ENCODE peak calls at places on chromosomes 11 and 22, in seven cellular contexts. U is WERI-Rb-1, W is fibroblast of pulmonary artery, C is progenitor cell of endocrine pancreas, R is brain microvascular endothelial cell, H is PC-9, I is heart left ventricle. Z is an unnamed sample.
A peak's percentile ranks its signal among the peaks of the same experiment; 100 is the strongest.

GRCh38 chr11:47131136-47131535 is 45.5 kb downstream of the ARFGAP2 start:
- DNase-seq in R (no peak), U (no peak), C (no peak), W (no peak), I (no peak), H (no peak), Z (no peak)

GRCh38 chr22:29003975-29004646 is 57.5 kb downstream of the C22orf31 start:
- DNase-seq in C (no peak), I (no peak), W (no peak), U (peak; percentile 26), H (no peak), R (no peak), Z (no peak)

GRCh38 chr11:87662287-87662686 is 513.0 kb downstream of the RAB38 start:
- DNase-seq in H (no peak), U (no peak), W (no peak), R (no peak), C (no peak), I (no peak), Z (no peak)

GRCh38 chr22:38348751-38349496 is 31.7 kb upstream of the CSNK1E start:
- DNase-seq in H (no peak), I (no peak), W (no peak), C (no peak), U (peak; percentile 32), R (no peak), Z (no peak)

GRCh38 chr11:17277024-17277584 is 565 bp downstream of the NUCB2 start:
- DNase-seq in I (no peak), C (no peak), U (no peak), R (peak; percentile 17), W (peak; percentile 50), H (peak; percentile 56), Z (no peak)

GRCh38 chr11:15258433-15259350 is 144.0 kb downstream of the INSC start:
- DNase-seq in I (no peak), W (peak; percentile 23), R (peak; percentile 23), C (no peak), H (peak; percentile 46), U (peak; percentile 34), Z (no peak)

GRCh38 chr22:16959345-16959930 is 48.6 kb downstream of the GAB4 start:
- DNase-seq in R (no peak), H (no peak), U (no peak), I (no peak), W (no peak), C (no peak), Z (no peak)

GRCh38 chr22:32565002-32565339 is 90.4 kb downstream of the FBXO7 start:
- DNase-seq in I (no peak), R (no peak), U (no peak), C (no peak), W (no peak), H (no peak), Z (no peak)

GRCh38 chr11:7909585-7910325 is 21.3 kb downstream of the OR10A6 start:
- DNase-seq in I (no peak), W (no peak), H (peak; percentile 60), C (no peak), R (no peak), U (no peak), Z (no peak)

GRCh38 chr22:38944653-38945052 is 12.8 kb upstream of the APOBEC3A start:
- DNase-seq in I (no peak), R (no peak), U (no peak), H (no peak), C (no peak), W (no peak), Z (no peak)

GRCh38 chr11:31817054-31817620 is 6.0 kb upstream of the PAX6 start:
- DNase-seq in C (no peak), H (no peak), U (no peak), I (no peak), R (no peak), W (no peak), Z (no peak)

GRCh38 chr11:117839234-117839882 is 14.8 kb upstream of the FXYD2 start:
- DNase-seq in W (no peak), C (no peak), H (no peak), R (no peak), U (no peak), I (peak; percentile 7), Z (no peak)

GRCh38 chr11:16789061-16789415 is 50.6 kb downstream of the C11orf58 start:
- DNase-seq in W (no peak), C (no peak), R (no peak), H (no peak), U (no peak), I (no peak), Z (no peak)

GRCh38 chr11:65917434-65918210 is 1.2 kb downstream of the C11orf68 start:
- DNase-seq in C (no peak), H (no peak), W (no peak), U (no peak), R (no peak), I (no peak), Z (no peak)

GRCh38 chr22:30902496-30903357 is 65.8 kb downstream of the MORC2 start:
- DNase-seq in C (no peak), U (no peak), W (peak; percentile 20), H (no peak), R (no peak), I (no peak), Z (no peak)

GRCh38 chr11:9260182-9261146 is 4.7 kb downstream of the DENND5A start:
- DNase-seq in C (no peak), H (no peak), U (no peak), I (no peak), W (no peak), R (no peak), Z (no peak)

GRCh38 chr11:3827434-3828186 is 13.1 kb downstream of the RHOG start:
- DNase-seq in H (no peak), I (peak; percentile 20), C (no peak), R (no peak), W (no peak), U (no peak), Z (no peak)

GRCh38 chr22:47851586-47851985 is 1089.1 kb downstream of the TBC1D22A start:
- DNase-seq in I (no peak), U (no peak), R (no peak), W (no peak), H (no peak), C (no peak), Z (no peak)

GRCh38 chr22:47854226-47854625 is 1091.8 kb downstream of the TBC1D22A start:
- DNase-seq in C (no peak), U (no peak), R (no peak), I (no peak), H (no peak), W (no peak), Z (no peak)

GRCh38 chr22:47858773-47859306 is 1096.4 kb downstream of the TBC1D22A start:
- DNase-seq in H (no peak), C (no peak), U (no peak), W (no peak), I (no peak), R (no peak), Z (no peak)

GRCh38 chr22:47850644-47851151 is 1088.2 kb downstream of the TBC1D22A start:
- DNase-seq in H (no peak), R (no peak), U (peak; percentile 87), C (no peak), W (no peak), I (no peak), Z (no peak)

DNA sequence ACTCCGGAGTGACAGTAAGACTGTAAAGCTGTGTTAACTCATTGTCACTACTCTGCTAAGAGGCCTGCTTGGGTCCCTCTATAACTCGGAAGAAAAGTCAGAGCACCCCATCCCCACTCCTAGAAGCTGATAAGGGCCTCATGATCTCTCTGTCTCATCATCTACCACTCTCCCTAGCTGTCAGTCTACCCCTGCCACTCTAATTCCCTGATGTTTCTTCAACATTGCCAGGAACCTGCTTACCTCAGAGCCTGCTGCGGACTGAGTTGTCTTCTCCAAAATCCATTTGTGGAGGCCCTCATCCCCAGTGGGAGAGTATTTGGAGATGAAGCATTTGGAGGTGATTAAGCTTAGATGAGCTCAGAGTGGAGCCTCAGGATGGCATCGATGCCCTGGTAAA is 1092.2 kb downstream of the TBC1D22A start:
- DNase-seq in R (no peak), C (no peak), H (no peak), W (no peak), U (no peak), I (no peak), Z (no peak)
- TF ChIP-seq CTCF in R (no peak), C (no peak), H (no peak), W (no peak), U (no peak), I (no peak), Z (no peak)

DNA sequence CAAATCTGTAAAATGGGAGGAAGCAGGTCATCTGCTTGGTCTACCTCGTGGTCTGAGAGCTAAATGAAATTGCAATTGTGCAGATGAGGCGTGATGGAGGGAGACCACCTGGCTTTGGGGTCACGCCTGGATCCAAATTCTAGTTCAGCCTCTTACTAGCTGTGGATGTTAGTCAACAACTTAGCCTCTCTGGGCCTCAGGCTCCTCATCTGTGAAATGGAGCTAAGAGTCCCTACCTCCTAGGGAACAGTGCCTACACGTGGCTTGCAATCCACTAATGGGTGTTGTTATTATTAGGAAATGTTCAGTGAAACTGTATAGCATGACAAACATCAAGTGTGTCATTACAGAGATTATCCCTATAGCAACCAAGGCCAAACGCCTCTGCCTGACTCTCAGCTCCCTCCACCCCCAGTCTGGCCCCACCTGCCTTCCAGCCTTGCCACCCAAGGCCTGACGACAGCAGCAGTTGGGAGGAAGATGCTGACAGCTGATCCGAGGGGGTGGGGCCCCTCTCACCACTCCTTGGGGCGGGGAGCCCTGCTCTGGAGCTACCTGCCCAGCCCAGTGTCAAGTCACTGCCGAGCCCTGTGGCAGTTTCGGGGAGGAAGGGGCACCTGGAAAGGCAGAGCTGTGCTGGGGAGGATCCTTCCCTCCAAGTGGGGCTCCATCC is 1.7 kb upstream of the RHOD start:
- DNase-seq in W (peak; percentile 86), R (peak; percentile 93), U (peak; percentile 91), C (no peak), I (peak; percentile 84), H (peak; percentile 99), Z (no peak)
- TF ChIP-seq CTCF in W (no peak), R (no peak), U (no peak), C (no peak), I (no peak), H (no peak), Z (no peak)

DNA sequence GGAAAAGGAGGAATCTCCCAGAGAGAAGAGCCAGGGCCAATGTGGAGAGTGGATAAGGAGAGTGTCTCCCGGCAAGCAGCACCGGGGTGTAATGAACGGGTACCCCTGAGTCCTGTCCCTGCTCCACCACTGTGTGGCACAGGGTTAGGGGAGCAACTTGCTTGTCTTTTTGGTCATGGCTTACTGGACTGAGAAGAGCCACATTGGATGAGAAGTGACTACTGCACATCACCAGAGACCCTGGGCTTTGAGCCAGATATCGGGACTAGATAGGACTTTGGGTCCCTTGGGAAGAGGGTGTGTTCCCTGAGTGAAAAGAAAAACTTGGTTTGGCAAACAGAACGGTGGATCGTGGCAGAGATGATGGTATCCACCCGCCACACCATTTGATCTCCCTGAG is 24.6 kb downstream of the SDHAF2 start:
- DNase-seq in H (no peak), W (no peak), I (peak; percentile 55), C (no peak), R (no peak), U (no peak), Z (no peak)
- TF ChIP-seq CTCF in H (no peak), W (no peak), I (no peak), C (no peak), R (no peak), U (no peak), Z (no peak)

DNA sequence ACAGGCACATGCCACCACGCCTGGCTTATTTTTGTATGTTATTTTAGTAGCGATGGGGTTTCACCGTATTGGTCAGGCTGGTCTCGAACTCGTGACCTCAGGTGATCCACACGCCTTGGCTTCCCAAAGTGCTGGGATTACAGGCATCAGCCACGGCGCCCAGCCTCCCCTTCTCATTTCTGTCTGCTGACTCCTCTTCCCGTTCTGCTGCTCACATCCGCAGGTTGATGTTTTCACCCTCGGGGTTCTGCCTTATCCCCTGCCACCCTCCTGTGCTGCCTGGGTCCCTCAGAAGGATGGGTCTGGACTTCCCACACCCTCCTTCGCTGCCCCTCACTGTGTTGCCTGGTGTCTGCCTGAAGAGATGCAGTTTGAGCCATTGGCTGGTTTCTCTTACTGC is 19.2 kb upstream of the VSIG10L2 start:
- DNase-seq in I (no peak), R (no peak), W (no peak), H (no peak), C (no peak), U (no peak), Z (no peak)
- TF ChIP-seq CTCF in I (no peak), R (no peak), W (no peak), H (no peak), C (no peak), U (no peak), Z (no peak)